ENCODE peak calls at places on chromosomes 12 and 14, in four cellular contexts. One of them, this sample, is unnamed.

GRCh38 chr12:78035913-78036658 is 205.4 kb downstream of the NAV3 start:
- DNase-seq in HEK293T: peak; percentile 11
- DNase-seq in stimulated activated CD4-positive, alpha-beta T cell treated with anti-CD3 and anti-CD28 coated beads, TNF-alpha, amount 100 ng/mL, for 4 hours: no peak
- DNase-seq in epithelial cell of esophagus: no peak
- DNase-seq in this sample: no peak

GRCh38 chr12:92324849-92325500 is 179.3 kb upstream of the BTG1 start:
- DNase-seq in HEK293T: no peak
- DNase-seq in epithelial cell of esophagus: no peak
- DNase-seq in stimulated activated CD4-positive, alpha-beta T cell treated with anti-CD3 and anti-CD28 coated beads, TNF-alpha, amount 100 ng/mL, for 4 hours: no peak
- DNase-seq in this sample: no peak

GRCh38 chr12:65594373-65594772 is 229.9 kb upstream of the HMGA2 start:
- DNase-seq in stimulated activated CD4-positive, alpha-beta T cell treated with anti-CD3 and anti-CD28 coated beads, TNF-alpha, amount 100 ng/mL, for 4 hours: no peak
- DNase-seq in HEK293T: no peak
- DNase-seq in epithelial cell of esophagus: no peak
- DNase-seq in this sample: no peak

GRCh38 chr14:104461676-104462443 is 117.7 kb upstream of the C14orf180 start:
- DNase-seq in epithelial cell of esophagus: no peak
- DNase-seq in stimulated activated CD4-positive, alpha-beta T cell treated with anti-CD3 and anti-CD28 coated beads, TNF-alpha, amount 100 ng/mL, for 4 hours: no peak
- DNase-seq in HEK293T: peak; percentile 40
- DNase-seq in this sample: no peak

GRCh38 chr12:42611571-42612257 is 22.2 kb upstream of the PRICKLE1 start:
- DNase-seq in epithelial cell of esophagus: no peak
- DNase-seq in stimulated activated CD4-positive, alpha-beta T cell treated with anti-CD3 and anti-CD28 coated beads, TNF-alpha, amount 100 ng/mL, for 4 hours: no peak
- DNase-seq in HEK293T: no peak
- DNase-seq in this sample: no peak

GRCh38 chr12:33253123-33253522 is 186.5 kb downstream of the SYT10 start:
- DNase-seq in HEK293T: no peak
- DNase-seq in stimulated activated CD4-positive, alpha-beta T cell treated with anti-CD3 and anti-CD28 coated beads, TNF-alpha, amount 100 ng/mL, for 4 hours: no peak
- DNase-seq in epithelial cell of esophagus: peak; percentile 39
- DNase-seq in this sample: no peak

GRCh38 chr12:1610072-1610643 is 15.8 kb upstream of the FBXL14 start:
- DNase-seq in HEK293T: no peak
- DNase-seq in epithelial cell of esophagus: no peak
- DNase-seq in stimulated activated CD4-positive, alpha-beta T cell treated with anti-CD3 and anti-CD28 coated beads, TNF-alpha, amount 100 ng/mL, for 4 hours: no peak
- DNase-seq in this sample: no peak

GRCh38 chr12:28313631-28314030 is 123.4 kb downstream of the CCDC91 start:
- DNase-seq in stimulated activated CD4-positive, alpha-beta T cell treated with anti-CD3 and anti-CD28 coated beads, TNF-alpha, amount 100 ng/mL, for 4 hours: no peak
- DNase-seq in HEK293T: no peak
- DNase-seq in epithelial cell of esophagus: peak; percentile 12
- DNase-seq in this sample: no peak

GRCh38 chr12:67842124-67842523 is 147.1 kb upstream of the IFNG-AS1 start:
- DNase-seq in HEK293T: no peak
- DNase-seq in epithelial cell of esophagus: no peak
- DNase-seq in stimulated activated CD4-positive, alpha-beta T cell treated with anti-CD3 and anti-CD28 coated beads, TNF-alpha, amount 100 ng/mL, for 4 hours: no peak
- DNase-seq in this sample: no peak

GRCh38 chr12:114876968-114877680 is 193.1 kb upstream of the TBX3 start:
- DNase-seq in stimulated activated CD4-positive, alpha-beta T cell treated with anti-CD3 and anti-CD28 coated beads, TNF-alpha, amount 100 ng/mL, for 4 hours: no peak
- DNase-seq in HEK293T: no peak
- DNase-seq in epithelial cell of esophagus: no peak
- DNase-seq in this sample: no peak

GRCh38 chr12:57011438-57012424 is 4.6 kb downstream of the TAC3 start:
- DNase-seq in stimulated activated CD4-positive, alpha-beta T cell treated with anti-CD3 and anti-CD28 coated beads, TNF-alpha, amount 100 ng/mL, for 4 hours: no peak
- DNase-seq in epithelial cell of esophagus: peak; percentile 28
- DNase-seq in HEK293T: no peak
- DNase-seq in this sample: no peak

GRCh38 chr12:95304673-95305198 is 87.1 kb downstream of the VEZT start:
- DNase-seq in epithelial cell of esophagus: no peak
- DNase-seq in stimulated activated CD4-positive, alpha-beta T cell treated with anti-CD3 and anti-CD28 coated beads, TNF-alpha, amount 100 ng/mL, for 4 hours: no peak
- DNase-seq in HEK293T: no peak
- DNase-seq in this sample: no peak

GRCh38 chr12:34603382-34604035 is 581.2 kb downstream of the ALG10 start:
- DNase-seq in HEK293T: peak; percentile 0
- DNase-seq in epithelial cell of esophagus: no peak
- DNase-seq in stimulated activated CD4-positive, alpha-beta T cell treated with anti-CD3 and anti-CD28 coated beads, TNF-alpha, amount 100 ng/mL, for 4 hours: no peak
- DNase-seq in this sample: no peak

GRCh38 chr14:35814371-35815005 is 5.4 kb upstream of the RALGAPA1 start:
- DNase-seq in HEK293T: peak; percentile 36
- DNase-seq in stimulated activated CD4-positive, alpha-beta T cell treated with anti-CD3 and anti-CD28 coated beads, TNF-alpha, amount 100 ng/mL, for 4 hours: peak; percentile 40
- DNase-seq in epithelial cell of esophagus: peak; percentile 66
- DNase-seq in this sample: no peak

GRCh38 chr12:49971141-49971540 is 1.6 kb upstream of the AQP6 start:
- DNase-seq in HEK293T: no peak
- DNase-seq in epithelial cell of esophagus: peak; percentile 89
- DNase-seq in stimulated activated CD4-positive, alpha-beta T cell treated with anti-CD3 and anti-CD28 coated beads, TNF-alpha, amount 100 ng/mL, for 4 hours: no peak
- DNase-seq in this sample: no peak

GRCh38 chr14:104425171-104425681 is 154.3 kb upstream of the C14orf180 start:
- DNase-seq in HEK293T: no peak
- DNase-seq in epithelial cell of esophagus: no peak
- DNase-seq in stimulated activated CD4-positive, alpha-beta T cell treated with anti-CD3 and anti-CD28 coated beads, TNF-alpha, amount 100 ng/mL, for 4 hours: no peak
- DNase-seq in this sample: no peak

GRCh38 chr12:116244001-116244400 is 33.5 kb downstream of the MED13L start:
- DNase-seq in HEK293T: no peak
- DNase-seq in epithelial cell of esophagus: peak; percentile 64
- DNase-seq in stimulated activated CD4-positive, alpha-beta T cell treated with anti-CD3 and anti-CD28 coated beads, TNF-alpha, amount 100 ng/mL, for 4 hours: no peak
- DNase-seq in this sample: no peak

GRCh38 chr14:92451755-92452154 is 61.8 kb upstream of the RIN3 start:
- DNase-seq in epithelial cell of esophagus: no peak
- DNase-seq in stimulated activated CD4-positive, alpha-beta T cell treated with anti-CD3 and anti-CD28 coated beads, TNF-alpha, amount 100 ng/mL, for 4 hours: no peak
- DNase-seq in HEK293T: no peak
- DNase-seq in this sample: no peak

GRCh38 chr12:77204055-77204454 is 138.7 kb upstream of the E2F7 start:
- DNase-seq in epithelial cell of esophagus: peak; percentile 18
- DNase-seq in HEK293T: peak; percentile 9
- DNase-seq in stimulated activated CD4-positive, alpha-beta T cell treated with anti-CD3 and anti-CD28 coated beads, TNF-alpha, amount 100 ng/mL, for 4 hours: no peak
- DNase-seq in this sample: no peak

GRCh38 chr12:106345739-106346138 is 11.8 kb upstream of the POLR3B start:
- DNase-seq in epithelial cell of esophagus: peak; percentile 72
- DNase-seq in HEK293T: peak; percentile 21
- DNase-seq in stimulated activated CD4-positive, alpha-beta T cell treated with anti-CD3 and anti-CD28 coated beads, TNF-alpha, amount 100 ng/mL, for 4 hours: no peak
- DNase-seq in this sample: no peak

GRCh38 chr14:23729720-23730387 is 93.7 kb downstream of the DHRS2 start:
- DNase-seq in epithelial cell of esophagus: no peak
- DNase-seq in stimulated activated CD4-positive, alpha-beta T cell treated with anti-CD3 and anti-CD28 coated beads, TNF-alpha, amount 100 ng/mL, for 4 hours: no peak
- DNase-seq in HEK293T: peak; percentile 34
- DNase-seq in this sample: no peak

GRCh38 chr14:103155013-103155412 is 31.8 kb downstream of the TNFAIP2 start:
- DNase-seq in HEK293T: no peak
- DNase-seq in stimulated activated CD4-positive, alpha-beta T cell treated with anti-CD3 and anti-CD28 coated beads, TNF-alpha, amount 100 ng/mL, for 4 hours: no peak
- DNase-seq in epithelial cell of esophagus: no peak
- DNase-seq in this sample: no peak

GRCh38 chr14:100888789-100889315 is 14.7 kb downstream of the RTL1 start:
- DNase-seq in HEK293T: no peak
- DNase-seq in stimulated activated CD4-positive, alpha-beta T cell treated with anti-CD3 and anti-CD28 coated beads, TNF-alpha, amount 100 ng/mL, for 4 hours: no peak
- DNase-seq in epithelial cell of esophagus: no peak
- DNase-seq in this sample: no peak

GRCh38 chr14:94004015-94004414 is 6.9 kb downstream of the CCDC197 start:
- DNase-seq in HEK293T: no peak
- DNase-seq in epithelial cell of esophagus: no peak
- DNase-seq in stimulated activated CD4-positive, alpha-beta T cell treated with anti-CD3 and anti-CD28 coated beads, TNF-alpha, amount 100 ng/mL, for 4 hours: no peak
- DNase-seq in this sample: no peak

GRCh38 chr12:75831413-75831812 is 200.2 kb downstream of the PHLDA1 start:
- DNase-seq in HEK293T: no peak
- DNase-seq in stimulated activated CD4-positive, alpha-beta T cell treated with anti-CD3 and anti-CD28 coated beads, TNF-alpha, amount 100 ng/mL, for 4 hours: no peak
- DNase-seq in epithelial cell of esophagus: no peak
- DNase-seq in this sample: no peak